ENCODE peak calls at places on chromosomes 3 and 15, in six cellular contexts. U, Y, W, L, S and G are unnamed samples.

GRCh38 chr3:111733154-111733553 is 125.9 kb upstream of the PHLDB2 start:
- DNase-seq in U (no peak), Y (no peak), W (no peak), L (no peak), S (no peak), G (no peak)

GRCh38 chr3:173889522-173890055 is 492.0 kb downstream of the NLGN1 start:
- DNase-seq in U (no peak), Y (no peak), W (no peak), L (no peak), S (no peak), G (no peak)

GRCh38 chr3:111285691-111286090 is 214.1 kb downstream of the NECTIN3 start:
- DNase-seq in U (no peak), Y (no peak), W (no peak), L (no peak), S (peak), G (no peak)

GRCh38 chr3:23723153-23723552 is 82.6 kb upstream of the UBE2E1 start:
- DNase-seq in U (no peak), Y (no peak), W (no peak), L (no peak), S (no peak), G (no peak)

GRCh38 chr3:188948658-188949400 is 222.9 kb upstream of the TPRG1 start:
- DNase-seq in U (peak), Y (peak), W (no peak), L (peak), S (no peak), G (no peak)

GRCh38 chr3:161852744-161853143 is 356.1 kb downstream of the OTOL1 start:
- DNase-seq in U (no peak), Y (no peak), W (no peak), L (no peak), S (no peak), G (no peak)

GRCh38 chr15:63440756-63441155 is 59.1 kb upstream of the CA12 start:
- DNase-seq in U (no peak), Y (no peak), W (no peak), L (no peak), S (no peak), G (no peak)

GRCh38 chr3:71210257-71211002 is 373.1 kb downstream of the FOXP1 start:
- DNase-seq in U (peak), Y (peak), W (no peak), L (peak), S (no peak), G (peak)

GRCh38 chr15:40764766-40765136 is 883 bp downstream of the GCHFR start:
- DNase-seq in U (no peak), Y (no peak), W (no peak), L (no peak), S (no peak), G (no peak)

GRCh38 chr15:100713163-100713867 is 110.9 kb downstream of the ASB7 start:
- DNase-seq in U (peak), Y (peak), W (no peak), L (peak), S (no peak), G (no peak)

GRCh38 chr15:99132584-99133287 is 27.9 kb downstream of the SYNM start:
- DNase-seq in U (no peak), Y (no peak), W (no peak), L (no peak), S (no peak), G (no peak)

GRCh38 chr3:15345608-15346137 is 13.3 kb upstream of the SH3BP5 start:
- DNase-seq in U (no peak), Y (no peak), W (peak), L (no peak), S (no peak), G (no peak)

GRCh38 chr3:137764001-137764433 is at the start of gene SOX14:
- DNase-seq in U (peak), Y (no peak), W (no peak), L (peak), S (no peak), G (no peak)

GRCh38 chr3:194472290-194472920 is 14.4 kb downstream of the ATP13A3 start:
- DNase-seq in U (peak), Y (peak), W (no peak), L (peak), S (peak), G (peak)

GRCh38 chr3:97883736-97884135 is 61.9 kb downstream of the CRYBG3 start:
- DNase-seq in U (no peak), Y (no peak), W (no peak), L (no peak), S (no peak), G (no peak)

GRCh38 chr3:108123326-108123725 is 32.5 kb upstream of the CD47 start:
- DNase-seq in U (no peak), Y (no peak), W (no peak), L (no peak), S (no peak), G (no peak)

GRCh38 chr15:74725241-74725774 is at the start of gene CYP1A1:
- DNase-seq in U (peak), Y (peak), W (no peak), L (peak), S (peak), G (peak)

GRCh38 chr3:112086018-112086854 is at the start of gene C3orf52:
- DNase-seq in U (peak), Y (peak), W (peak), L (peak), S (peak), G (peak)

GRCh38 chr3:9970020-9970652 is 16.5 kb downstream of the EMC3 start:
- DNase-seq in U (peak), Y (no peak), W (no peak), L (no peak), S (no peak), G (no peak)

GRCh38 chr3:129182390-129183180 is 1.1 kb downstream of the CNBP start:
- DNase-seq in U (no peak), Y (no peak), W (no peak), L (no peak), S (peak), G (no peak)

GRCh38 chr15:41695750-41696436 is 35.7 kb downstream of the MGA start:
- DNase-seq in U (peak), Y (peak), W (peak), L (peak), S (no peak), G (peak)

GRCh38 chr15:46961795-46962194 is 755.5 kb upstream of the SEMA6D start:
- DNase-seq in U (no peak), Y (no peak), W (no peak), L (no peak), S (no peak), G (no peak)

GRCh38 chr3:46423588-46423987 is 16.5 kb downstream of the CCRL2 start:
- DNase-seq in U (peak), Y (no peak), W (no peak), L (no peak), S (no peak), G (no peak)

GRCh38 chr15:62846131-62846804 is 196.3 kb upstream of the TPM1 start:
- DNase-seq in U (no peak), Y (no peak), W (no peak), L (no peak), S (no peak), G (no peak)

GRCh38 chr3:187986514-187986934 is 167.4 kb upstream of the LPP start:
- DNase-seq in U (peak), Y (peak), W (no peak), L (peak), S (no peak), G (no peak)

GRCh38 chr3:149621218-149622005 is 36.4 kb downstream of the WWTR1 start:
- DNase-seq in U (peak), Y (no peak), W (no peak), L (peak), S (no peak), G (no peak)

GRCh38 chr3:40336101-40336500 is 26.6 kb downstream of the EIF1B start:
- DNase-seq in U (peak), Y (no peak), W (no peak), L (no peak), S (no peak), G (no peak)

GRCh38 chr3:140726061-140726460 is 48.2 kb downstream of the TRIM42 start:
- DNase-seq in U (no peak), Y (no peak), W (no peak), L (no peak), S (no peak), G (no peak)

GRCh38 chr15:80450811-80451321 is 46.7 kb downstream of the ARNT2 start:
- DNase-seq in U (no peak), Y (no peak), W (no peak), L (no peak), S (no peak), G (no peak)

GRCh38 chr15:82952156-82953081 is at the start of gene HOMER2:
- DNase-seq in U (peak), Y (peak), W (peak), L (peak), S (peak), G (no peak)

GRCh38 chr3:106068386-106068785 is 199.6 kb upstream of the CBLB start:
- DNase-seq in U (no peak), Y (no peak), W (no peak), L (no peak), S (no peak), G (no peak)

GRCh38 chr3:194129581-194130133 is 6.3 kb upstream of the HES1 start:
- DNase-seq in U (no peak), Y (no peak), W (no peak), L (no peak), S (no peak), G (no peak)

GRCh38 chr3:126125341-126125740 is 41.4 kb upstream of the SLC41A3 start:
- DNase-seq in U (no peak), Y (no peak), W (no peak), L (no peak), S (no peak), G (no peak)

GRCh38 chr3:136068708-136069107 is 103.2 kb downstream of the PPP2R3A start:
- DNase-seq in U (no peak), Y (no peak), W (no peak), L (no peak), S (no peak), G (no peak)